ENCODE peak calls at places on chromosomes 7 and 10, in four cellular contexts. One of them, this sample, is unnamed.

GRCh38 chr10:21519981-21520436 is 5.5 kb downstream of the SKIDA1 start:
- DNase-seq in GM12878: no peak
- DNase-seq in K562: no peak
- DNase-seq in HL-60: no peak
- DNase-seq in this sample: no peak

GRCh38 chr10:51389415-51390342 is 309.7 kb downstream of the CSTF2T start:
- DNase-seq in GM12878: peak; percentile 2
- DNase-seq in K562: peak; percentile 53
- DNase-seq in HL-60: peak; percentile 38
- DNase-seq in this sample: peak; percentile 26

GRCh38 chr7:27173412-27174076 is 576 bp downstream of the HOXA10 start:
- DNase-seq in GM12878: no peak
- DNase-seq in K562: no peak
- DNase-seq in HL-60: peak; percentile 60
- DNase-seq in this sample: no peak

GRCh38 chr7:151051108-151051507 is 2.8 kb downstream of the ASIC3 start:
- DNase-seq in GM12878: no peak
- DNase-seq in K562: peak; percentile 29
- DNase-seq in HL-60: peak; percentile 70
- DNase-seq in this sample: no peak

GRCh38 chr10:21130683-21131442 is 233.8 kb upstream of the NEBL start:
- DNase-seq in GM12878: no peak
- DNase-seq in K562: no peak
- DNase-seq in HL-60: no peak
- DNase-seq in this sample: no peak

GRCh38 chr10:126109893-126110292 is 213.5 kb downstream of the FANK1 start:
- DNase-seq in GM12878: no peak
- DNase-seq in K562: no peak
- DNase-seq in HL-60: no peak
- DNase-seq in this sample: no peak

GRCh38 chr7:113289140-113289740 is 170.9 kb upstream of the SMIM30 start:
- DNase-seq in GM12878: no peak
- DNase-seq in K562: no peak
- DNase-seq in HL-60: peak; percentile 66
- DNase-seq in this sample: peak; percentile 11

GRCh38 chr7:89401099-89401498 is 605.6 kb upstream of the TEX47 start:
- DNase-seq in GM12878: no peak
- DNase-seq in K562: no peak
- DNase-seq in HL-60: no peak
- DNase-seq in this sample: no peak

GRCh38 chr7:17501461-17502208 is 203.2 kb downstream of the AHR start:
- DNase-seq in GM12878: no peak
- DNase-seq in K562: no peak
- DNase-seq in HL-60: no peak
- DNase-seq in this sample: no peak

GRCh38 chr7:111014074-111014473 is 76.9 kb upstream of the LRRN3 start:
- DNase-seq in GM12878: no peak
- DNase-seq in K562: no peak
- DNase-seq in HL-60: no peak
- DNase-seq in this sample: no peak

GRCh38 chr7:18958627-18959026 is 158.8 kb downstream of the TWIST1 start:
- DNase-seq in GM12878: no peak
- DNase-seq in K562: no peak
- DNase-seq in HL-60: no peak
- DNase-seq in this sample: no peak

GRCh38 chr7:99407849-99408346 is 499 bp downstream of the PDAP1 start:
- DNase-seq in GM12878: no peak
- DNase-seq in K562: no peak
- DNase-seq in HL-60: peak; percentile 10
- DNase-seq in this sample: no peak

GRCh38 chr10:89624020-89624419 is 21.0 kb downstream of the PANK1 start:
- DNase-seq in GM12878: no peak
- DNase-seq in K562: no peak
- DNase-seq in HL-60: no peak
- DNase-seq in this sample: no peak

GRCh38 chr7:12130664-12131063 is 80.4 kb upstream of the TMEM106B start:
- DNase-seq in GM12878: no peak
- DNase-seq in K562: no peak
- DNase-seq in HL-60: no peak
- DNase-seq in this sample: no peak

GRCh38 chr7:142053988-142054387 is 57.5 kb upstream of the MGAM2 start:
- DNase-seq in GM12878: no peak
- DNase-seq in K562: no peak
- DNase-seq in HL-60: no peak
- DNase-seq in this sample: no peak

GRCh38 chr10:14219411-14219810 is 111.3 kb downstream of the FRMD4A start:
- DNase-seq in GM12878: no peak
- DNase-seq in K562: no peak
- DNase-seq in HL-60: no peak
- DNase-seq in this sample: no peak

GRCh38 chr10:86647773-86648705 is 6.3 kb upstream of the OPN4 start:
- DNase-seq in GM12878: no peak
- DNase-seq in K562: no peak
- DNase-seq in HL-60: no peak
- DNase-seq in this sample: no peak

GRCh38 chr7:70289067-70289466 is 690.8 kb downstream of the AUTS2 start:
- DNase-seq in GM12878: no peak
- DNase-seq in K562: no peak
- DNase-seq in HL-60: no peak
- DNase-seq in this sample: no peak

GRCh38 chr10:68153473-68154210 is 44.4 kb downstream of the MYPN start:
- DNase-seq in GM12878: no peak
- DNase-seq in K562: no peak
- DNase-seq in HL-60: no peak
- DNase-seq in this sample: no peak

GRCh38 chr10:9786101-9786500 is 1231.6 kb upstream of the CELF2 start:
- DNase-seq in GM12878: no peak
- DNase-seq in K562: no peak
- DNase-seq in HL-60: no peak
- DNase-seq in this sample: no peak

GRCh38 chr10:48309711-48310226 is 3.3 kb downstream of the MAPK8 start:
- DNase-seq in GM12878: no peak
- DNase-seq in K562: no peak
- DNase-seq in HL-60: no peak
- DNase-seq in this sample: no peak
- TF ChIP-seq SPI1 in GM12878: no peak
- TF ChIP-seq SPI1 in K562: no peak
- TF ChIP-seq SPI1 in HL-60: no peak
- TF ChIP-seq SPI1 in this sample: peak; percentile 9

GRCh38 chr10:3782456-3783312 is 2.3 kb downstream of the KLF6 start:
- DNase-seq in GM12878: no peak
- DNase-seq in K562: peak; percentile 33
- DNase-seq in HL-60: peak; percentile 84
- DNase-seq in this sample: no peak

GRCh38 chr10:3783313-3783689 is 1.7 kb downstream of the KLF6 start:
- DNase-seq in GM12878: peak; percentile 60
- DNase-seq in K562: no peak
- DNase-seq in HL-60: peak; percentile 37
- DNase-seq in this sample: no peak

GRCh38 chr10:3781458-3782098 is 3.4 kb downstream of the KLF6 start:
- DNase-seq in GM12878: no peak
- DNase-seq in K562: no peak
- DNase-seq in HL-60: no peak
- DNase-seq in this sample: no peak

GRCh38 chr10:3780766-3781457 is 4.1 kb downstream of the KLF6 start:
- DNase-seq in GM12878: no peak
- DNase-seq in K562: no peak
- DNase-seq in HL-60: no peak
- DNase-seq in this sample: no peak

GRCh38 chr10:3782099-3782455 is 2.9 kb downstream of the KLF6 start:
- DNase-seq in GM12878: no peak
- DNase-seq in K562: no peak
- DNase-seq in HL-60: no peak
- DNase-seq in this sample: no peak
- TF ChIP-seq SPI1 in GM12878: no peak
- TF ChIP-seq SPI1 in K562: no peak
- TF ChIP-seq SPI1 in HL-60: no peak
- TF ChIP-seq SPI1 in this sample: no peak

DNA sequence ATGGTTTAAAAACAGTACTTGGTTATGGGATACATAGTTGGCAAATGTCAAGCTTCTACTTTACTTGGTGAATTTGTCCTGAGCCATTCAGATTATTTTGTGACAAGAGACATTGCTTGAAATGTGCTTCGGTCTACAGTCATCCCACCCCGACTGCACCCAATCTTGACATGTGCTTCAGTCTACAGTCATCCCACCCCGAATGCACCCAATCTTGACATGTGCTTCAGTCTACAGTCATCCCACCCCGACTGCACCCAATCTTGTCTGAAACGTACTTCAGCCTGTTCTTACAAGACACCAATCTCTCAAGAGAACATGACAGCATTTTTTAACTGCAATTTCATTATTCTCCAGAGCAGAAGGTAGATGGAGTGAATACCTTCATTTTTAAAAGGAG is 47.8 kb downstream of the PRKCQ start:
- DNase-seq in GM12878: no peak
- DNase-seq in K562: no peak
- DNase-seq in HL-60: no peak
- DNase-seq in this sample: no peak
- TF ChIP-seq SPI1 in GM12878: no peak
- TF ChIP-seq SPI1 in K562: no peak
- TF ChIP-seq SPI1 in HL-60: no peak
- TF ChIP-seq SPI1 in this sample: no peak

DNA sequence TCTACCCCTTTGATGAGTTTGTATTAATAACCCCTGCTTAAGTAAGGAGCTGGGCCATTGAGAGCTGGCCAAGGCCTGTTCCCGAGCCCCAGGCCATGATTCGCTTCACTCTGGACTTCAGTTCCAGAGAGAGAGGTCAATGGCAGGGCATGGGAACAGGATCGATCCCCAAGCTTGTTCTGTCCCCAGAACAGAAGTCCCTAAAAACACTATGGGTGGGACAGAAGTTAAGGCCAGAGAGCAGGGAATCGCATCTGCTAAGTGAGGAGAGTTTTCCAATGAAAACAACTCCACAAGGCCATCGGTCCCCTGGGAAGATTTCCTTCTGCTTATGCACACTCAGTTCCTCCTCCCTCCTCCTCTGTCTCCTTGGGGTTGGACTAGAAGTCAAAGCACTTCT is 159.6 kb downstream of the LSM5 start:
- DNase-seq in GM12878: no peak
- DNase-seq in K562: no peak
- DNase-seq in HL-60: no peak
- DNase-seq in this sample: no peak
- TF ChIP-seq SPI1 in GM12878: no peak
- TF ChIP-seq SPI1 in K562: no peak
- TF ChIP-seq SPI1 in HL-60: no peak
- TF ChIP-seq SPI1 in this sample: no peak

GRCh38 chr10:12061124-12061523 is 7.6 kb upstream of the DHTKD1 start:
- DNase-seq in GM12878: no peak
- DNase-seq in K562: no peak
- DNase-seq in HL-60: no peak
- DNase-seq in this sample: no peak

GRCh38 chr10:12055722-12056121 is 13.0 kb upstream of the DHTKD1 start:
- DNase-seq in GM12878: no peak
- DNase-seq in K562: peak; percentile 22
- DNase-seq in HL-60: no peak
- DNase-seq in this sample: no peak

GRCh38 chr10:12051241-12051640 is 8.6 kb upstream of the UPF2 start:
- DNase-seq in GM12878: no peak
- DNase-seq in K562: no peak
- DNase-seq in HL-60: peak; percentile 21
- DNase-seq in this sample: no peak

DNA sequence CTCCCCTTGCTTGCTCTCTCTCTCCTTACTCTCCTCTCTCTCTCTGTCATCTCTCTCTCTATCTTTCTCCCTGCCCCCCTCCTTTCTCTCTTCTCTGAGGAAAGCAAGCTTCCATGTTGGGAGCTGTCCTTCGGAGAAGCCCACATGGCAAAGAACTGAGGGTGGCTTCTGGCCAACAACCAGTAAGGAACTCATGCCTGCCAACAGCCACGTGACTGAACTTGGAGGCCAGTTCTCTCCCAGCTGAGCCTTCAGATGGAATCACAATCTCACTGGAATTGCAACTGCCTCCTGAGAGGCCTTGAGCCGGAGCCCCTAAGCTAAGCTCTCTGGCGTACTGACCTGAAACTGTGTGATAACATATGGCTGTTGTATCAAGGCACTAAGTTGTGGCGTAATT is 12.0 kb upstream of the DHTKD1 start:
- DNase-seq in GM12878: no peak
- DNase-seq in K562: no peak
- DNase-seq in HL-60: no peak
- DNase-seq in this sample: no peak
- TF ChIP-seq SPI1 in GM12878: no peak
- TF ChIP-seq SPI1 in K562: no peak
- TF ChIP-seq SPI1 in HL-60: no peak
- TF ChIP-seq SPI1 in this sample: no peak

GRCh38 chr7:135260470-135260869 is 26.8 kb downstream of the STRA8 start:
- DNase-seq in GM12878: no peak
- DNase-seq in K562: no peak
- DNase-seq in HL-60: no peak
- DNase-seq in this sample: no peak
- TF ChIP-seq SPI1 in GM12878: no peak
- TF ChIP-seq SPI1 in K562: no peak
- TF ChIP-seq SPI1 in HL-60: no peak
- TF ChIP-seq SPI1 in this sample: no peak

GRCh38 chr7:22896917-22897316 is 74.3 kb upstream of the TOMM7 start:
- DNase-seq in GM12878: no peak
- DNase-seq in K562: no peak
- DNase-seq in HL-60: no peak
- DNase-seq in this sample: no peak

GRCh38 chr7:22894585-22894984 is 71.9 kb upstream of the TOMM7 start:
- DNase-seq in GM12878: no peak
- DNase-seq in K562: no peak
- DNase-seq in HL-60: peak; percentile 42
- DNase-seq in this sample: no peak

GRCh38 chr7:22900101-22900500 is 77.5 kb upstream of the TOMM7 start:
- DNase-seq in GM12878: no peak
- DNase-seq in K562: no peak
- DNase-seq in HL-60: no peak
- DNase-seq in this sample: no peak

GRCh38 chr7:22890773-22891172 is 68.1 kb upstream of the TOMM7 start:
- DNase-seq in GM12878: no peak
- DNase-seq in K562: no peak
- DNase-seq in HL-60: no peak
- DNase-seq in this sample: no peak

GRCh38 chr7:22895491-22895890 is 72.8 kb upstream of the TOMM7 start:
- DNase-seq in GM12878: no peak
- DNase-seq in K562: no peak
- DNase-seq in HL-60: no peak
- DNase-seq in this sample: no peak
- TF ChIP-seq SPI1 in GM12878: no peak
- TF ChIP-seq SPI1 in K562: no peak
- TF ChIP-seq SPI1 in HL-60: no peak
- TF ChIP-seq SPI1 in this sample: no peak

This sample was measured in GM12891.